ENCODE peak calls at places on chromosomes 4 and X, in seven cellular contexts. W, C, F, X, J, P and L are unnamed samples.

GRCh38 chr4:75002381-75002780 is 69.5 kb downstream of the PARM1 start:
- DNase-seq in W (no peak), F (no peak), J (no peak), C (no peak), P (no peak), X (no peak), L (no peak)

GRCh38 chr4:144788469-144788868 is 142.5 kb downstream of the HHIP start:
- DNase-seq in J (no peak), F (no peak), X (no peak), P (no peak), W (no peak), C (no peak), L (no peak)

GRCh38 chr4:71045256-71045655 is 51.8 kb downstream of the DCK start:
- DNase-seq in F (no peak), X (no peak), W (no peak), P (no peak), J (no peak), C (no peak), L (no peak)

GRCh38 chr4:5918331-5919030 is 25.6 kb upstream of the CRMP1 start:
- DNase-seq in P (no peak), F (no peak), W (no peak), J (no peak), C (no peak), X (no peak), L (no peak)

GRCh38 chrX:103183912-103184311 is 31.0 kb upstream of the BEX4 start:
- DNase-seq in X (no peak), P (no peak), W (no peak), J (no peak), F (no peak), C (no peak), L (no peak)

GRCh38 chrX:4671344-4671743 is 957.9 kb upstream of the PRKX start:
- DNase-seq in F (no peak), W (no peak), C (no peak), X (no peak), J (no peak), P (no peak), L (no peak)

GRCh38 chr4:110310795-110311194 is 112.4 kb upstream of the ELOVL6 start:
- DNase-seq in P (no peak), X (no peak), F (no peak), J (peak), C (no peak), W (no peak), L (no peak)

GRCh38 chr4:77172336-77172735 is 15.3 kb downstream of the CCNG2 start:
- DNase-seq in P (no peak), C (no peak), W (no peak), F (no peak), X (peak), J (peak), L (no peak)

GRCh38 chr4:82718067-82718935 is 80.3 kb downstream of the SCD5 start:
- DNase-seq in P (no peak), F (no peak), W (no peak), C (no peak), X (no peak), J (peak), L (no peak)

GRCh38 chr4:13546855-13547562 is 2.7 kb upstream of the NKX3-2 start:
- DNase-seq in W (peak), X (no peak), F (no peak), J (no peak), P (no peak), C (no peak), L (no peak)

GRCh38 chrX:47608130-47608810 is 11.4 kb downstream of the SYN1 start:
- DNase-seq in C (no peak), W (no peak), F (no peak), J (no peak), P (no peak), X (no peak), L (no peak)

GRCh38 chrX:50893466-50893865 is 17.1 kb upstream of the BMP15 start:
- DNase-seq in F (no peak), X (no peak), J (no peak), W (no peak), P (no peak), C (no peak), L (no peak)

GRCh38 chr4:24519649-24520048 is 64.7 kb downstream of the DHX15 start:
- DNase-seq in J (no peak), W (no peak), F (no peak), C (no peak), X (no peak), P (no peak), L (no peak)

GRCh38 chr4:83552924-83553323 is 17.0 kb downstream of the GPAT3 start:
- DNase-seq in F (no peak), J (peak), C (no peak), W (no peak), P (no peak), X (no peak), L (no peak)

GRCh38 chr4:12499693-12500092 is 984.4 kb downstream of the RAB28 start:
- DNase-seq in J (no peak), W (no peak), P (no peak), F (no peak), X (no peak), C (no peak), L (peak)

GRCh38 chrX:72094894-72095293 is 36.8 kb downstream of the RTL5 start:
- DNase-seq in F (peak), X (no peak), P (peak), W (peak), C (no peak), J (peak), L (no peak)

GRCh38 chr4:184099541-184099966 is 118.1 kb downstream of the ENPP6 start:
- DNase-seq in J (peak), C (no peak), W (no peak), F (no peak), X (no peak), P (peak), L (no peak)

GRCh38 chr4:39636786-39637185 is 1.9 kb downstream of the SMIM14 start:
- DNase-seq in W (no peak), C (no peak), F (no peak), X (no peak), J (peak), P (no peak), L (no peak)

GRCh38 chrX:57821703-57822375 is 88.4 kb downstream of the ZXDA start:
- DNase-seq in W (peak), F (peak), X (peak), C (no peak), P (peak), J (peak), L (peak)

GRCh38 chr4:70940134-70940533 is 38.0 kb downstream of the MOB1B start:
- DNase-seq in P (no peak), C (no peak), W (no peak), J (no peak), F (no peak), X (no peak), L (no peak)

GRCh38 chr4:84966382-84967291 is at the start of gene WDFY3:
- DNase-seq in P (peak), F (peak), W (peak), X (peak), C (peak), J (peak), L (peak)

GRCh38 chr4:86613734-86614133 is 19.6 kb downstream of the PTPN13 start:
- DNase-seq in J (no peak), X (no peak), W (no peak), P (no peak), C (no peak), F (no peak), L (no peak)

GRCh38 chr4:71559957-71560541 is 221.2 kb downstream of the SLC4A4 start:
- DNase-seq in X (no peak), W (no peak), F (no peak), P (no peak), J (peak), C (no peak), L (no peak)

GRCh38 chr4:10746371-10747143 is 62.0 kb upstream of the CLNK start:
- DNase-seq in F (no peak), W (no peak), P (no peak), X (no peak), J (peak), C (peak), L (no peak)

GRCh38 chr4:2878346-2878745 is 34.7 kb downstream of the ADD1 start:
- DNase-seq in C (no peak), F (no peak), J (no peak), X (no peak), P (no peak), W (no peak), L (no peak)

GRCh38 chrX:132001127-132001526 is 22.0 kb upstream of the STK26 start:
- DNase-seq in P (no peak), F (no peak), C (no peak), X (peak), J (no peak), W (no peak), L (no peak)

GRCh38 chr4:109294006-109294405 is 8.5 kb downstream of the COL25A1 start:
- DNase-seq in J (peak), F (no peak), C (no peak), W (peak), X (no peak), P (no peak), L (no peak)

GRCh38 chr4:53477038-53477565 is 99.7 kb downstream of the FIP1L1 start:
- DNase-seq in W (no peak), X (peak), C (no peak), P (no peak), F (no peak), J (no peak), L (no peak)

GRCh38 chr4:156969136-156969535 is 2.5 kb downstream of the PDGFC start:
- DNase-seq in W (no peak), X (no peak), F (no peak), C (no peak), J (no peak), P (no peak), L (no peak)

GRCh38 chr4:186190456-186191265 is 706 bp upstream of the CYP4V2 start:
- DNase-seq in X (peak), C (peak), P (peak), F (peak), J (peak), W (peak), L (no peak)

GRCh38 chrX:119228506-119229290 is 7.4 kb upstream of the PGRMC1 start:
- DNase-seq in J (peak), W (no peak), P (no peak), F (no peak), X (peak), C (no peak), L (no peak)

GRCh38 chrX:34365482-34365881 is 233.4 kb upstream of the FAM47A start:
- DNase-seq in F (peak), J (peak), C (no peak), X (no peak), W (no peak), P (no peak), L (no peak)

GRCh38 chr4:2811830-2812599 is 19.1 kb downstream of the SH3BP2 start:
- DNase-seq in F (peak), C (no peak), J (peak), W (peak), X (no peak), P (no peak), L (peak)